ENCODE peak calls at places on chromosomes 2 and 18, in four cellular contexts. J is H1; E is upper lobe of left lung; Q is CD8-positive, alpha-beta memory T cell. Z is an unnamed sample. For H3K9me3, H3K4me1 and H3K27me3, the result is how much of the 10 kb centered on the place peaks cover.

GRCh38 chr2:144505245-144505801 is 14.6 kb downstream of the ZEB2 start:
- DNase-seq in J (no peak), E (no peak), Q (no peak), Z (peak)

GRCh38 chr18:79483971-79484491 is 88.3 kb downstream of the NFATC1 start:
- DNase-seq in J (no peak), E (no peak), Q (no peak), Z (no peak)

GRCh38 chr2:61011649-61012048 is 5.9 kb upstream of the PEX13 start:
- DNase-seq in J (no peak), E (peak), Q (no peak), Z (no peak)

GRCh38 chr2:165079432-165079831 is 124.1 kb upstream of the SLC38A11 start:
- DNase-seq in J (no peak), E (no peak), Q (no peak), Z (no peak)

GRCh38 chr18:8548186-8548585 is 61.1 kb upstream of the RAB12 start:
- DNase-seq in J (no peak), E (no peak), Q (no peak), Z (no peak)

GRCh38 chr2:120886967-120887672 is 151.5 kb downstream of the GLI2 start:
- DNase-seq in J (no peak), E (no peak), Q (no peak), Z (no peak)

GRCh38 chr2:177335917-177336450 is 56.6 kb upstream of the AGPS start:
- DNase-seq in J (no peak), E (no peak), Q (no peak), Z (no peak)

GRCh38 chr2:50782543-50782942 is 249.4 kb downstream of the NRXN1 start:
- DNase-seq in J (no peak), E (no peak), Q (no peak), Z (no peak)

GRCh38 chr2:180938419-180938818 is 42.0 kb upstream of the UBE2E3 start:
- DNase-seq in J (no peak), E (no peak), Q (no peak), Z (no peak)

GRCh38 chr2:28588231-28588725 is 92.4 kb downstream of the PLB1 start:
- DNase-seq in J (no peak), E (peak), Q (no peak), Z (no peak)

GRCh38 chr2:198453866-198454265 is 649.5 kb downstream of the PLCL1 start:
- DNase-seq in J (no peak), E (no peak), Q (no peak), Z (no peak)

GRCh38 chr2:161418275-161418714 is 2.2 kb downstream of the TBR1 start:
- DNase-seq in J (no peak), E (no peak), Q (no peak), Z (no peak)

GRCh38 chr2:43136862-43137261 is 89.5 kb downstream of the ZFP36L2 start:
- DNase-seq in J (no peak), E (peak), Q (peak), Z (no peak)

GRCh38 chr18:55998071-55998522 is 410.1 kb upstream of the TCF4 start:
- DNase-seq in J (no peak), E (no peak), Q (no peak), Z (no peak)

GRCh38 chr2:122749347-122749850 is 993.9 kb downstream of the TSN start:
- DNase-seq in J (no peak), E (no peak), Q (no peak), Z (no peak)

GRCh38 chr2:145043399-145043834 is 523.5 kb upstream of the ZEB2 start:
- DNase-seq in J (no peak), E (no peak), Q (no peak), Z (no peak)

GRCh38 chr2:120539937-120540718 is 194.2 kb downstream of the INHBB start:
- DNase-seq in J (no peak), E (peak), Q (no peak), Z (no peak)

GRCh38 chr2:157722580-157723234 is 94.0 kb upstream of the ACVR1C start:
- DNase-seq in J (no peak), E (no peak), Q (no peak), Z (no peak)

GRCh38 chr2:113117594-113118262 is 9.7 kb upstream of the IL1RN start:
- DNase-seq in J (no peak), E (peak), Q (no peak), Z (no peak)

GRCh38 chr18:46958209-46958608 is 40.8 kb downstream of the KATNAL2 start:
- DNase-seq in J (no peak), E (no peak), Q (no peak), Z (no peak)

GRCh38 chr2:169867579-169867978 is 40.3 kb downstream of the UBR3 start:
- DNase-seq in J (no peak), E (no peak), Q (no peak), Z (no peak)

GRCh38 chr18:8639762-8640161 is 30.5 kb downstream of the RAB12 start:
- DNase-seq in J (no peak), E (no peak), Q (no peak), Z (no peak)

GRCh38 chr2:10300997-10301945 is 1.4 kb upstream of the HPCAL1 start:
- DNase-seq in J (no peak), E (no peak), Q (no peak), Z (no peak)

GRCh38 chr2:131557558-131558321 is 30.1 kb downstream of the CCDC74A start:
- DNase-seq in J (no peak), E (no peak), Q (no peak), Z (no peak)

GRCh38 chr18:70288851-70289328 is at the start of gene SOCS6:
- DNase-seq in J (no peak), E (peak), Q (no peak), Z (peak)

GRCh38 chr2:65263257-65263656 is 35.6 kb downstream of the ACTR2 start:
- DNase-seq in J (no peak), E (no peak), Q (no peak), Z (no peak)

GRCh38 chr2:46161329-46161728 is 135.9 kb upstream of the EPAS1 start:
- DNase-seq in J (no peak), E (no peak), Q (no peak), Z (no peak)

GRCh38 chr18:31498450-31499156 is 626 bp downstream of the DSG2 start:
- DNase-seq in J (no peak), E (no peak), Q (no peak), Z (peak)

GRCh38 chr2:1572638-1573037 is 159.4 kb downstream of the TPO start:
- DNase-seq in J (no peak), E (no peak), Q (no peak), Z (no peak)

GRCh38 chr2:28633739-28634138 is 117.9 kb upstream of the PPP1CB start:
- DNase-seq in J (no peak), E (no peak), Q (no peak), Z (no peak)

GRCh38 chr2:64904405-64905329 is 84.5 kb upstream of the SLC1A4 start:
- DNase-seq in J (no peak), E (no peak), Q (no peak), Z (no peak)

GRCh38 chr2:160918909-160919503 is 241.2 kb upstream of the TANK start:
- DNase-seq in J (peak), E (peak), Q (peak), Z (peak)

GRCh38 chr2:203583696-203584095 is 48.6 kb upstream of the RAPH1 start:
- DNase-seq in J (no peak), E (peak), Q (no peak), Z (no peak)

GRCh38 chr2:54634564-54635511 is 88.6 kb upstream of the EML6 start:
- DNase-seq in J (peak), E (peak), Q (no peak), Z (peak)

GRCh38 chr2:595141-595805 is 81.9 kb downstream of the TMEM18 start:
- DNase-seq in J (no peak), E (no peak), Q (no peak), Z (no peak)

GRCh38 chr2:82675186-82675585 is 1783.9 kb downstream of the SUCLG1 start:
- DNase-seq in J (no peak), E (no peak), Q (no peak), Z (no peak)
- H3K9me3 ChIP-seq in J (under half), E (under half), Q (under half), Z (under half)

GRCh38 chr2:171316220-171316619 is 117.6 kb downstream of the METTL8 start:
- DNase-seq in J (peak), E (no peak), Q (no peak), Z (no peak)

GRCh38 chr2:171315781-171316180 is 118.0 kb downstream of the METTL8 start:
- DNase-seq in J (no peak), E (no peak), Q (no peak), Z (no peak)

GRCh38 chr2:171318463-171318934 is 115.3 kb downstream of the METTL8 start:
- DNase-seq in J (no peak), E (no peak), Q (no peak), Z (no peak)

GRCh38 chr2:171317492-171318125 is 116.2 kb downstream of the METTL8 start:
- DNase-seq in J (no peak), E (no peak), Q (no peak), Z (no peak)

DNA sequence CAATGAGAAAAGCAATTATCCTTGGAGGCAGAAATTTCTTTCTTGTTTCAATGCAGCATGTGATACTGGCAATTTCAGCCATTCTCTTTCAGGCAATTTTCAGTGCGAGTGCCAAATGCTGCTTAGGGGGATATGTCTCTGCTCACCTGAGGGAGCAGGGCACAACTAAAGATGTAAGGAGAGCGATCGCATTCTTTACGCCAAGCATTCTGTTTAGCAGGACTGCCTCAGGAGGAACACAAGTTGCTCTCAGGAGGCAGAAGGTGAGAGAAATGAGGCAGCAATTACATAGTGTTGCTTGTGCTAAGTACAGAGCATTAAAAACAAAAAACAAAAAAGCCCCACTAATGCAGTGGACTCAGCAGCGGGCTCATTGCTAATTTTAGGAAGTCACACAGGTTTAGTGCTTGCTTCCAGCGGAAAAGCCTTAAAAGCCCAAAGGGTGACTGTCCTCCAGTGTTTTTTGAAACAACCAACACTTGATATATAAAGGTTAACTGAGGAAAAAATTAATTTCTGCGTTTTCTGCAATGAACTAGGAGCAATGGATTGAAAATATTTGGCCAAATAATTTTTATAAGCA is 116.9 kb downstream of the METTL8 start:
- DNase-seq in J (no peak), E (no peak), Q (no peak), Z (no peak)
- H3K4me1 ChIP-seq in J (half or more), E (under half), Q (under half), Z (under half)

GRCh38 chr2:235201796-235202195 is 250.0 kb downstream of the SH3BP4 start:
- DNase-seq in J (no peak), E (no peak), Q (no peak), Z (no peak)
- H3K27me3 ChIP-seq in J (under half), E (under half), Q (under half), Z (under half)

GRCh38 chr2:170924969-170925368 is 4.1 kb upstream of the GORASP2 start:
- DNase-seq in J (no peak), E (no peak), Q (no peak), Z (no peak)
- H3K9me3 ChIP-seq in J (under half), E (under half), Q (under half), Z (under half)

GRCh38 chr2:126857502-126857901 is 41.2 kb upstream of the TEX51 start:
- DNase-seq in J (no peak), E (no peak), Q (no peak), Z (no peak)

GRCh38 chr2:126858436-126858835 is 40.3 kb upstream of the TEX51 start:
- DNase-seq in J (no peak), E (no peak), Q (no peak), Z (no peak)

GRCh38 chr2:126855606-126856005 is 43.1 kb upstream of the TEX51 start:
- DNase-seq in J (no peak), E (no peak), Q (no peak), Z (no peak)

GRCh38 chr2:126858013-126858412 is 40.7 kb upstream of the TEX51 start:
- DNase-seq in J (no peak), E (no peak), Q (no peak), Z (no peak)

GRCh38 chr2:126856403-126856802 is 42.3 kb upstream of the TEX51 start:
- DNase-seq in J (no peak), E (no peak), Q (no peak), Z (no peak)
- H3K4me1 ChIP-seq in J (under half), E (under half), Q (under half), Z (under half)

DNA sequence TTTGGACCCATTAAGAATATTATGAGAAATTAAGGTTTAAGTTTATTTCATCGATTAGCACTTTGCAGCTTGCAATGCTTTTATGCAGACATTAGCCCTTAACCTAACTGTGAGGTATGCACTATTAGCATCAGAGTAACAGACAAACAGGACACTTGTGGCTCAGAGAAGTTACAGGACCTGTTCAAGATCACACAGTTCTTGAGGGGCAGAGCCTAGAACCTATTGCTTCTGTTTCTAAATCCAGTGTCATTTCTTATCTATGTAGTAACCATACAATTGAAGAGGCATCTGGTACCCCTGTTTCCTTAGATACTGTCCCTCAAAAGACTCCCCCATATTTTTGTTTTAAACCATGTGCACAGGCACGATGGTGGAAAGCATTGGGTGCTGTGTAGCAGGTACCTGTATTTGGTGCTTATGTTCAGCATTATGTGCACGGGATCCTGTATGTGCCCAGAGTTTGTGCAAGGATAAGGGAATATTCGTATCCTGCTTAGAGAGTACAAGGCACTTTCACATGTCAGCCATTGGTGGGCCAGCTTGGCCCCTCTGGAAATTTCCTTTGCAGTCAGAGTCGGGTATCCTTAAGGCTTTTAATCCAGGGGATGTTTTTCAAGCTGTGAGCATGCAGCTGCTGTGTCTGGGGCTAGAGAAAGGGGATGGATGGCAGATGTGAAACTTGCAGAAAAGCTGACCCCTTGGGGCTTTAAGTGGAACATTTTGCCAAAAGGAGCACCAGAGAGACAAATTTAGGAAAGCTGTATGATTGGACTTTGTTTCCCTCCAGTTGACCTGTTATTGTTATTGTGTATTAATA is 2.0 kb downstream of the LBH start:
- DNase-seq in J (no peak), E (no peak), Q (no peak), Z (no peak)
- H3K27me3 ChIP-seq in J (under half), E (under half), Q (under half), Z (under half)

GRCh38 chr18:38483326-38483725 is 917.7 kb upstream of the CELF4 start:
- DNase-seq in J (no peak), E (no peak), Q (no peak), Z (no peak)
- H3K9me3 ChIP-seq in J (under half), E (under half), Q (under half), Z (under half)

GRCh38 chr2:239250216-239251071 is 150.4 kb downstream of the HDAC4 start:
- DNase-seq in J (no peak), E (no peak), Q (no peak), Z (no peak)
- H3K4me1 ChIP-seq in J (under half), E (under half), Q (under half), Z (under half)

GRCh38 chr2:174332607-174333001 is 2.1 kb upstream of the SP9 start:
- DNase-seq in J (no peak), E (no peak), Q (no peak), Z (no peak)
- H3K27me3 ChIP-seq in J (half or more), E (half or more), Q (half or more), Z (under half)

Z was measured in HAP-1.